ENCODE peak calls at places on chromosomes 4 and X, in nine cellular contexts. P, J, U, E, N, V, L, G and C are unnamed samples.

GRCh38 chrX:53287493-53288138 is 6.2 kb upstream of the IQSEC2 start:
- DNase-seq in E (peak; percentile 84), L (peak; percentile 41), G (no peak), P (peak; percentile 15), V (peak; percentile 66), J (no peak), U (peak; percentile 69), N (peak; percentile 44), C (no peak)

GRCh38 chr4:187389420-187389819 is 606.2 kb upstream of the ZFP42 start:
- DNase-seq in P (no peak), G (no peak), V (no peak), L (no peak), E (no peak), N (no peak), J (no peak), U (no peak), C (no peak)

GRCh38 chrX:12971282-12972003 is 3.5 kb upstream of the TMSB4X start:
- DNase-seq in L (peak; percentile 42), G (no peak), E (no peak), J (no peak), N (peak; percentile 66), V (no peak), U (peak; percentile 41), P (no peak), C (peak; percentile 4)

GRCh38 chrX:129037389-129037788 is 485.9 kb downstream of the SMARCA1 start:
- DNase-seq in U (no peak), N (no peak), V (no peak), E (no peak), L (no peak), J (no peak), G (no peak), P (no peak), C (no peak)

GRCh38 chrX:101260435-101260834 is 30.7 kb downstream of the TAF7L start:
- DNase-seq in U (no peak), V (no peak), P (no peak), N (no peak), E (no peak), J (peak; percentile 46), G (peak; percentile 9), L (no peak), C (peak; percentile 0)

GRCh38 chr4:142265946-142266345 is 580.2 kb downstream of the INPP4B start:
- DNase-seq in V (no peak), U (no peak), E (no peak), P (no peak), L (no peak), G (no peak), N (no peak), J (no peak), C (no peak)

GRCh38 chr4:7933631-7934510 is 5.8 kb downstream of the AFAP1 start:
- DNase-seq in N (no peak), E (peak; percentile 49), U (peak; percentile 1), V (peak; percentile 37), J (no peak), G (no peak), L (no peak), P (no peak), C (no peak)

GRCh38 chr4:24070117-24070516 is 180.3 kb upstream of the PPARGC1A start:
- DNase-seq in J (no peak), L (no peak), E (no peak), U (no peak), P (no peak), N (no peak), V (peak; percentile 96), G (peak; percentile 1), C (no peak)

GRCh38 chrX:135327299-135327698 is 18.0 kb downstream of the ETDC start:
- DNase-seq in L (no peak), P (no peak), V (peak; percentile 94), N (no peak), E (no peak), G (no peak), U (no peak), J (no peak), C (peak; percentile 4)

GRCh38 chr4:1855334-1856070 is 454 bp downstream of the LETM1 start:
- DNase-seq in J (peak; percentile 70), N (no peak), G (no peak), E (peak; percentile 73), L (peak; percentile 65), V (no peak), P (no peak), U (peak; percentile 42), C (peak; percentile 63)

GRCh38 chrX:17531500-17531899 is 156.5 kb downstream of the NHS start:
- DNase-seq in E (no peak), J (no peak), U (no peak), G (no peak), V (no peak), P (no peak), N (no peak), L (no peak), C (no peak)

GRCh38 chrX:44314259-44314734 is 29.2 kb downstream of the EFHC2 start:
- DNase-seq in U (no peak), E (no peak), N (no peak), G (no peak), J (peak; percentile 89), P (no peak), L (no peak), V (peak; percentile 35), C (peak; percentile 76)

GRCh38 chr4:101818362-101818761 is 27.8 kb downstream of the BANK1 start:
- DNase-seq in J (no peak), E (no peak), G (no peak), L (no peak), N (no peak), U (no peak), P (no peak), V (peak; percentile 6), C (no peak)

GRCh38 chrX:151359931-151360871 is 36.8 kb upstream of the VMA21 start:
- DNase-seq in J (peak; percentile 8), V (no peak), P (no peak), E (no peak), L (peak; percentile 16), G (peak; percentile 0), U (peak; percentile 17), N (peak; percentile 46), C (peak; percentile 2)

GRCh38 chr4:101345596-101346311 is 1.6 kb downstream of the PPP3CA start:
- DNase-seq in G (peak; percentile 31), P (peak; percentile 21), V (peak; percentile 39), L (peak; percentile 80), E (peak; percentile 81), U (peak; percentile 68), J (peak; percentile 56), N (peak; percentile 60), C (peak; percentile 71)

GRCh38 chr4:20272411-20272872 is 20.7 kb downstream of the SLIT2 start:
- DNase-seq in L (no peak), U (no peak), J (no peak), V (peak; percentile 71), G (no peak), P (no peak), N (no peak), E (no peak), C (no peak)

GRCh38 chrX:30910124-30910860 is 21.2 kb upstream of the TAB3 start:
- DNase-seq in J (peak; percentile 38), V (peak; percentile 42), P (no peak), G (no peak), L (no peak), N (no peak), E (no peak), U (no peak), C (peak; percentile 42)

GRCh38 chr4:73508651-73509050 is 27.1 kb downstream of the AFM start:
- DNase-seq in U (no peak), G (no peak), J (no peak), E (no peak), V (no peak), N (no peak), L (no peak), P (no peak), C (no peak)

GRCh38 chrX:10006086-10006485 is 38.9 kb downstream of the CLDN34 start:
- DNase-seq in J (no peak), N (no peak), G (no peak), L (no peak), E (no peak), U (no peak), V (no peak), P (no peak), C (no peak)

GRCh38 chrX:11363069-11363594 is 69.9 kb downstream of the AMELX start:
- DNase-seq in E (no peak), U (no peak), G (no peak), L (no peak), N (no peak), V (no peak), J (no peak), P (no peak), C (no peak)

GRCh38 chr4:77921701-77922100 is 59.1 kb downstream of the MRPL1 start:
- DNase-seq in U (no peak), P (no peak), E (no peak), L (no peak), N (no peak), V (peak; percentile 96), J (no peak), G (peak; percentile 84), C (no peak)
- TF ChIP-seq POLR2A in U (no peak), P (no peak), E (no peak), L (no peak), N (no peak), V (no peak), J (no peak), G (no peak), C (no peak)

GRCh38 chrX:68488657-68489056 is 10.2 kb upstream of the YIPF6 start:
- DNase-seq in N (no peak), P (no peak), G (peak; percentile 89), V (no peak), U (no peak), J (no peak), L (no peak), E (no peak), C (no peak)
- TF ChIP-seq POLR2A in N (no peak), P (no peak), G (peak; percentile 20), V (no peak), U (no peak), J (no peak), L (no peak), E (no peak), C (no peak)

DNA sequence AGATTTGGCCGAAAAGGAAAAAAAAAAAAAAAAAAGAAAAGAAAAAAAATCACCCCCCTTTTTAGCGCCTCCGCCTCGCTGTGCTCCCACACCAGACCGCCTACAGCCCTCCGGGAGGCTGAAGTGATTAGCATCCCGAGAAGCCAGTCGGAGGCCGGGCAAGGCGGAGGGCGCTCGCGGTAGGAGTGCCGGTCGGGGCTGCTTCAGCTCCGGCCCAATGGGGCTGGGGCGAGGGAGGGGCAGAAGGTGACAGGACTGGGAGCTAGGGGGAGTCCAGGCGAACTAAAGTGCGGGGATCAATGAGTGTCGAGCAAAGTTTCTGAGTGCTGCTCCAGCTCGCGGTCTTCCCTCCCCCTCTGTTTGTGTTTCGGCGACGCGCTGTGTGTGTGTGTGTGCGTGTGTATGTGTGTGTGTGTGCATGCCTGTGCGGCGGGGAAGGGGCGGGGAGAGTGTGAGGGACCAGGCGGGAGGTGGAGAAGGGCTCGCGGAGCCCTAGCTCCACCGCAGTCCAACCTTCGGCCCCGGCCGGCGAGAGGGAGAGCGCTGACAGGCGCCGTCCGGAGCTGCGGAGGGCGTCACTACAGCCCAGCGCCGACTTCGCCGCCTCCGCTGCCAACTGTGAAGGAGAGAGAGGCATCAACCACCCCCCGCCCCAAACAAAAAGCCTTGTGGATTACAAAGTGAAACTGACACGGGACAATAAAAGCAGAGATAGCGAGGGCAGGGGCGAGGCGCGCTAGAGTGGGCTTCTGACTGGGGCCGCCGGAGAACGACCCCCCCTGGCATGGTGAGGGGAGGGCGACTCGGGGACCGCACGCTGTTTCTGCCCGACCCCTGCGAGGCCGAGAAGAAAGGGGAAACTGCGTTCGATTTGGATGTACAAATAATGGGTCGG is at the start of gene FAT4:
- DNase-seq in J (peak; percentile 14), U (peak; percentile 95), V (peak; percentile 97), E (peak; percentile 98), L (peak; percentile 95), N (peak; percentile 99), P (peak; percentile 91), G (peak; percentile 88), C (peak; percentile 66)
- TF ChIP-seq POLR2A in J (no peak), U (peak; percentile 83), V (no peak), E (peak; percentile 41), L (peak; percentile 57), N (peak; percentile 92), P (peak; percentile 85), G (peak; percentile 28), C (no peak)

GRCh38 chrX:40095588-40096394 is 2.0 kb downstream of the BCOR start:
- DNase-seq in E (no peak), P (no peak), U (no peak), G (no peak), J (no peak), L (peak; percentile 55), V (no peak), N (no peak), C (peak; percentile 61)
- TF ChIP-seq POLR2A in E (no peak), P (no peak), U (no peak), G (no peak), J (no peak), L (no peak), V (no peak), N (no peak), C (no peak)